ENCODE peak calls at places on chromosomes 16 and 17, in nine cellular contexts. J is adrenal gland; R is SK-N-SH; P is neural progenitor cell; T is stomach; V is psoas muscle; K is effector memory CD4-positive, alpha-beta T cell; A is H1; L is Peyer's patch. F is an unnamed sample. For H3K4me1, the result is how much of the 10 kb centered on the place peaks cover.

GRCh38 chr17:8729421-8729820 is 15.2 kb downstream of the CCDC42 start:
- DNase-seq in J (no peak), R (no peak), P (no peak), T (no peak), V (no peak), K (no peak), A (no peak), L (no peak), F (no peak)

GRCh38 chr17:18964018-18964351 is 12.0 kb downstream of the SLC5A10 start:
- DNase-seq in J (no peak), R (no peak), P (no peak), T (no peak), V (no peak), K (no peak), A (no peak), L (no peak), F (no peak)

GRCh38 chr16:1762196-1762878 is 9.0 kb downstream of the NME3 start:
- DNase-seq in J (no peak), R (no peak), P (no peak), T (no peak), V (no peak), K (no peak), A (no peak), L (no peak), F (no peak)

GRCh38 chr17:28643979-28644781 is 778 bp downstream of the BLTP2 start:
- DNase-seq in J (peak), R (peak), P (peak), T (peak), V (peak), K (no peak), A (no peak), L (peak), F (peak)

GRCh38 chr16:68732068-68732680 is 4.9 kb upstream of the CDH1 start:
- DNase-seq in J (peak), R (peak), P (peak), T (peak), V (no peak), K (no peak), A (no peak), L (peak), F (no peak)

GRCh38 chr16:89330177-89330856 is 112.8 kb downstream of the ZNF778 start:
- DNase-seq in J (peak), R (no peak), P (no peak), T (peak), V (peak), K (peak), A (no peak), L (no peak), F (peak)

GRCh38 chr17:18257747-18258355 is 687 bp downstream of the FLII start:
- DNase-seq in J (peak), R (peak), P (peak), T (peak), V (peak), K (peak), A (no peak), L (peak), F (peak)

GRCh38 chr17:50396261-50397110 is 837 bp downstream of the LRRC59 start:
- DNase-seq in J (peak), R (peak), P (no peak), T (peak), V (peak), K (no peak), A (no peak), L (peak), F (peak)

GRCh38 chr17:47470836-47471235 is 60.1 kb upstream of the NPEPPS start:
- DNase-seq in J (no peak), R (no peak), P (no peak), T (no peak), V (no peak), K (no peak), A (no peak), L (no peak), F (no peak)

GRCh38 chr16:60655514-60656153 is 1380.6 kb downstream of the CDH8 start:
- DNase-seq in J (no peak), R (no peak), P (no peak), T (no peak), V (no peak), K (no peak), A (no peak), L (no peak), F (no peak)

GRCh38 chr16:794091-794842 is 5.8 kb downstream of the CHTF18 start:
- DNase-seq in J (no peak), R (no peak), P (peak), T (no peak), V (no peak), K (no peak), A (no peak), L (no peak), F (no peak)

GRCh38 chr17:50219345-50219744 is 17.9 kb upstream of the COL1A1 start:
- DNase-seq in J (no peak), R (no peak), P (no peak), T (no peak), V (no peak), K (no peak), A (no peak), L (no peak), F (no peak)

GRCh38 chr17:3963214-3964201 is 729 bp downstream of the ATP2A3 start:
- DNase-seq in J (no peak), R (peak), P (peak), T (peak), V (no peak), K (peak), A (no peak), L (peak), F (no peak)

GRCh38 chr16:68444058-68444657 is 4.2 kb downstream of the SMPD3 start:
- DNase-seq in J (peak), R (no peak), P (peak), T (peak), V (no peak), K (no peak), A (no peak), L (peak), F (peak)

GRCh38 chr17:76866774-76867577 is 1.2 kb upstream of the MGAT5B start:
- DNase-seq in J (no peak), R (no peak), P (no peak), T (no peak), V (no peak), K (no peak), A (no peak), L (no peak), F (no peak)

GRCh38 chr17:61389670-61390478 is 9.8 kb upstream of the TBX2 start:
- DNase-seq in J (no peak), R (peak), P (peak), T (peak), V (peak), K (no peak), A (no peak), L (peak), F (peak)

GRCh38 chr17:55601874-55602364 is 90.7 kb upstream of the SMIM36 start:
- DNase-seq in J (no peak), R (peak), P (peak), T (no peak), V (no peak), K (no peak), A (peak), L (no peak), F (no peak)

GRCh38 chr16:81350306-81350615 is 35.5 kb downstream of the GAN start:
- DNase-seq in J (no peak), R (no peak), P (no peak), T (no peak), V (no peak), K (no peak), A (no peak), L (no peak), F (no peak)

GRCh38 chr17:77117415-77117814 is 23.4 kb upstream of the SEC14L1 start:
- DNase-seq in J (no peak), R (no peak), P (no peak), T (no peak), V (no peak), K (no peak), A (no peak), L (no peak), F (no peak)

GRCh38 chr16:65769055-65769465 is 597.4 kb upstream of the CDH5 start:
- DNase-seq in J (no peak), R (no peak), P (no peak), T (no peak), V (no peak), K (no peak), A (no peak), L (no peak), F (no peak)

GRCh38 chr17:7557147-7557764 is 1.3 kb upstream of the TNFSF13 start:
- DNase-seq in J (no peak), R (no peak), P (no peak), T (peak), V (no peak), K (no peak), A (no peak), L (peak), F (no peak)

GRCh38 chr16:66871840-66872239 is 8.5 kb upstream of the PDP2 start:
- DNase-seq in J (no peak), R (no peak), P (no peak), T (no peak), V (no peak), K (no peak), A (no peak), L (peak), F (no peak)

GRCh38 chr17:66290097-66290722 is 12.2 kb upstream of the PRKCA start:
- DNase-seq in J (no peak), R (peak), P (no peak), T (no peak), V (no peak), K (no peak), A (no peak), L (no peak), F (no peak)

GRCh38 chr16:75317101-75317522 is 65.7 kb upstream of the BCAR1 start:
- DNase-seq in J (no peak), R (no peak), P (no peak), T (no peak), V (no peak), K (no peak), A (no peak), L (no peak), F (peak)

GRCh38 chr17:77528516-77529327 is 388.0 kb downstream of the SEC14L1 start:
- DNase-seq in J (no peak), R (peak), P (peak), T (no peak), V (peak), K (no peak), A (no peak), L (no peak), F (peak)

GRCh38 chr16:50947826-50948225 is 203.2 kb downstream of the SALL1 start:
- DNase-seq in J (no peak), R (no peak), P (no peak), T (no peak), V (no peak), K (no peak), A (no peak), L (no peak), F (no peak)

GRCh38 chr17:30398328-30399041 is 19.8 kb downstream of the CPD start:
- DNase-seq in J (no peak), R (peak), P (no peak), T (no peak), V (no peak), K (no peak), A (no peak), L (no peak), F (no peak)

GRCh38 chr16:77169650-77170236 is 21.2 kb upstream of the MON1B start:
- DNase-seq in J (peak), R (peak), P (peak), T (peak), V (no peak), K (no peak), A (peak), L (peak), F (no peak)

GRCh38 chr17:77437017-77437416 is 296.2 kb downstream of the SEC14L1 start:
- DNase-seq in J (peak), R (peak), P (no peak), T (no peak), V (no peak), K (no peak), A (no peak), L (no peak), F (peak)

GRCh38 chr16:88639231-88640038 is 1.1 kb downstream of the IL17C start:
- DNase-seq in J (no peak), R (peak), P (peak), T (peak), V (no peak), K (no peak), A (no peak), L (peak), F (no peak)

GRCh38 chr17:44932096-44932495 is 15.5 kb downstream of the KIF18B start:
- DNase-seq in J (no peak), R (peak), P (no peak), T (no peak), V (no peak), K (no peak), A (no peak), L (no peak), F (no peak)

GRCh38 chr17:55420776-55421178 is 858 bp downstream of the MMD start:
- DNase-seq in J (peak), R (peak), P (peak), T (peak), V (peak), K (peak), A (no peak), L (peak), F (peak)

GRCh38 chr16:68734782-68735181 is 2.3 kb upstream of the CDH1 start:
- DNase-seq in J (no peak), R (no peak), P (no peak), T (no peak), V (no peak), K (no peak), A (no peak), L (no peak), F (no peak)

GRCh38 chr16:54242199-54242598 is 44.4 kb downstream of the IRX3 start:
- DNase-seq in J (no peak), R (peak), P (peak), T (no peak), V (no peak), K (no peak), A (peak), L (peak), F (no peak)

GRCh38 chr17:59830007-59830630 is 62.6 kb downstream of the TUBD1 start:
- DNase-seq in J (no peak), R (no peak), P (no peak), T (no peak), V (peak), K (no peak), A (no peak), L (peak), F (no peak)

GRCh38 chr17:5418858-5419355 is 555 bp downstream of the NUP88 start:
- DNase-seq in J (peak), R (no peak), P (no peak), T (peak), V (no peak), K (peak), A (no peak), L (peak), F (no peak)

GRCh38 chr17:9402590-9403199 is 172.9 kb downstream of the STX8 start:
- DNase-seq in J (no peak), R (peak), P (peak), T (no peak), V (no peak), K (no peak), A (peak), L (peak), F (no peak)

GRCh38 chr17:32876414-32877163 is at the start of gene MYO1D:
- DNase-seq in J (peak), R (peak), P (peak), T (peak), V (peak), K (peak), A (no peak), L (peak), F (peak)

GRCh38 chr16:64754279-64754678 is 367.6 kb downstream of the CDH11 start:
- DNase-seq in J (no peak), R (no peak), P (no peak), T (no peak), V (no peak), K (no peak), A (no peak), L (no peak), F (no peak)

GRCh38 chr17:57746221-57746620 is 1.1 kb upstream of the CCDC182 start:
- DNase-seq in J (no peak), R (no peak), P (no peak), T (no peak), V (no peak), K (no peak), A (no peak), L (no peak), F (no peak)
- H3K4me1 ChIP-seq in J (under half), R (under half), P (under half), T (under half), V (under half), K (under half), A (under half), L (under half), F (under half)

GRCh38 chr16:24816688-24817087 is 29.1 kb upstream of the SLC5A11 start:
- DNase-seq in J (no peak), R (no peak), P (no peak), T (no peak), V (no peak), K (no peak), A (no peak), L (no peak), F (no peak)
- H3K4me1 ChIP-seq in J (under half), R (under half), P (under half), T (under half), V (under half), K (under half), A (under half), L (under half), F (under half)

GRCh38 chr17:74464730-74465377 is 1.6 kb upstream of the CD300A start:
- DNase-seq in J (no peak), R (no peak), P (no peak), T (no peak), V (no peak), K (no peak), A (no peak), L (no peak), F (no peak)
- H3K4me1 ChIP-seq in J (under half), R (under half), P (under half), T (under half), V (under half), K (under half), A (under half), L (under half), F (under half)

DNA sequence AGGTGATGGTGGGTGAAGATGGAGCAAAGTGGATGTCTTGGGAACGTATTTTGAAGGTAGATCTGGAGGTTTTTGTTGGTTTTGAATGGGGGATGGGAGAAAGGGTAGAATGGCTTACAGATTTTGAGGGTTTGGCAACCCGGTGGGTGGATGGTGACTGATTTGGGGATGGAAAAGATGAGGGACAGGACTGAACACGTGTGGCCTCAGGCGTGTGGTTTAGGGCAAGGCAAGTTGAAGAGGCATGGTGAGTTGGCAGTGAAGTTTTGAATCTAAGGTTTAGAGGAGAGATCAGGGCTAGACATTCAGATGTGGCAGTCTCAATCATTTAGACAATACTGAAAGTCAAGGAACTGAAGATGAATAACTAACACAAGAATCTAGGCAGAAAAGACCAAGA is 5.0 kb upstream of the DCTPP1 start:
- DNase-seq in J (no peak), R (no peak), P (no peak), T (no peak), V (no peak), K (no peak), A (no peak), L (no peak), F (no peak)
- H3K4me1 ChIP-seq in J (under half), R (under half), P (under half), T (under half), V (under half), K (under half), A (under half), L (under half), F (under half)

GRCh38 chr16:12547608-12547922 is 256.1 kb downstream of the CPPED1 start:
- DNase-seq in J (no peak), R (no peak), P (no peak), T (no peak), V (no peak), K (no peak), A (no peak), L (no peak), F (no peak)

GRCh38 chr16:12551530-12551929 is 252.2 kb downstream of the CPPED1 start:
- DNase-seq in J (no peak), R (no peak), P (no peak), T (no peak), V (no peak), K (no peak), A (no peak), L (no peak), F (no peak)

GRCh38 chr16:12545792-12546342 is 257.8 kb downstream of the CPPED1 start:
- DNase-seq in J (no peak), R (no peak), P (no peak), T (no peak), V (no peak), K (no peak), A (no peak), L (no peak), F (no peak)

GRCh38 chr16:12546918-12547607 is 256.6 kb downstream of the CPPED1 start:
- DNase-seq in J (no peak), R (no peak), P (no peak), T (no peak), V (no peak), K (no peak), A (no peak), L (no peak), F (no peak)

DNA sequence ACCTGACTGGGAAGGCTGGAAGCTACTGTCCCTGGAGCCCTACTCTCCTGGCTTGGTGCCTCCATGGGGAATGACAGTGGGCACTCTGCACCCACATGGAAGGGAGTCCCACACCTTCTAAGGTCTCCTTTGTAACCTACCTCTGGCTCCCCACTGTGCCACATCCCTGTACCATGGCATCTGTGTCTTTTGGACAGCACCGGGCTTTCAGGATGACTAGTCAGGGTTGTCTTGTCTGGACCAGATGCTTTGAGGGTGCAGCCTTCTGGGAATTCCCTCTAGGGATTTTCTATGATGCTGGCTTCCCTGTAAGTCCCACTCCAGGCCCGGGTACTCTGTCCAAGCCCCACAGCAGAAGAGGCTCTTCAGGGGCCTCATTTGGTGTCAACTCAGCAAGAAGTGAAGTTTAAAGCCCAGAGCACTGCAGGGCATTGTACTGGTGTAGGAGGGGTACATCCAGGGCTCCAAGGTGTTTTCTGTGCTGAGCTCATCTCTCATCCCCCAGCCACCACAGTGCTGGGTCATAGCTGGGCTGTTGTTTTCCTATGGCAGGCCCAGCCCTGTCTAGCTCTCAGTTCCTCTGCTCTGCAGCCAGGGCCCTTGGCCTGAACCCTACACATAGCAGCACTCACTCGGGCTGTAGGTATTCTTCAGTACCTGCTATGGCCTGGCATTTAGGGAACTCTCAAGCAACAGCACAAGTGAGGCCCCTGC is 255.3 kb downstream of the CPPED1 start:
- DNase-seq in J (no peak), R (no peak), P (no peak), T (no peak), V (no peak), K (no peak), A (no peak), L (no peak), F (no peak)
- H3K4me1 ChIP-seq in J (under half), R (under half), P (under half), T (under half), V (under half), K (under half), A (under half), L (under half), F (under half)

DNA sequence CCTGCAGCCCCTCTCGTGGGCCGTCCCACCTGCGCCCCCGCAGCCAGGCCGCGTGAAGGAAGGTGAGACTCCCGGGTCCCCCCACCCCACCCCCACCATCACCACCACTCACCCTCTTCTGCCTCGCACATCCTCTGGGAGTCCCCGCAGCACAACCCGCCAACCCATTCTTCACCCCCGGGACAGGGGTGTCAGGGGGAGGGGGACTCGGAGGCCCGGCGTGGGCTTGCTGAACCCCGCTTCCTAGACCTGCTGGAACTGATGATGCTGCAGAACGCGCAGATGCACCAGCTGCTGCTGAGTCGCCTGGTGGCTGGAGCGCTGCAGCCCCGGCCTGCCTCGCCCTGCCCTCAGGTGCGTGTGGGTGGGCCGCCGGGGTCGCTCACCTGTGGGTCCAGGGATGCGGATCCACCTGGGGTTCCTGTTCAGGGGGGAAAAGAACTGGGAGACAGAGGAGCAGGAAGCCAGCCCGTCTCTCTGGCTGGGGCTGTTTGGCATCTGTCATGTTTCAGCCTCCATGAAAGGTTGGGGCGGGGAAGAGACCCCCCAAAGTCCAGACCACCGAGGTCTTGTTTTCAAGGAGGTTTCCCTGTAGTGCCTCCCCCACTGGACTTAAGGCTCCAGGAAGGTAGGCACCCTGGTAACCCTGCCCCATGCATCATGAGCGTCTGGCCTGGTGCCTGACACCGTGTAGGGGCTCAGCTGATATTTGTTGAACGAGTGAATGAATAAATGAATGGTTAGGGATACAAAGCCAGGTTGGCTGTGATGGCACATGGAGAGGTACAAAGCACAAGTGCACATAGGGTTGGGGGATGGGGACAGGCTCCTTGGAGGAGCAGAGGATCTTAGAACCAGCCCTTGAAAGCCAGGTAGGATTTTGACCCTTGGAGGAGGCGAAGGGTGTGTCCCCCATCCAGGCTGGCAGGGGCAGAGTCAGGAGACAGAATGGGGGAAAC is 849 bp downstream of the PRR29 start:
- DNase-seq in J (no peak), R (peak), P (peak), T (no peak), V (no peak), K (no peak), A (no peak), L (peak), F (no peak)
- H3K4me1 ChIP-seq in J (under half), R (under half), P (under half), T (under half), V (under half), K (under half), A (under half), L (under half), F (half or more)